ENCODE peak calls at places on chromosomes 4 and X, in eight cellular contexts. P is breast epithelium, E is NB4, C is HCT116, J is A549, B is lower leg skin, L is AG09309, Q is astrocyte of the cerebellum. R is an unnamed sample.

GRCh38 chr4:80360102-80360501 is 24.6 kb downstream of the CFAP299 start:
- DNase-seq in P (no peak), E (no peak), C (no peak), J (no peak), B (no peak), L (no peak), Q (no peak), R (no peak)

GRCh38 chr4:89134775-89135319 is 23.5 kb downstream of the TIGD2 start:
- DNase-seq in P (no peak), E (no peak), C (no peak), J (no peak), B (no peak), L (peak), Q (peak), R (peak)

GRCh38 chr4:45004847-45005565 is 278.6 kb upstream of the GNPDA2 start:
- DNase-seq in P (no peak), E (no peak), C (no peak), J (no peak), B (no peak), L (no peak), Q (peak), R (no peak)

GRCh38 chr4:89056953-89057398 is at the start of gene FAM13A:
- DNase-seq in P (peak), E (peak), C (peak), J (peak), B (peak), L (peak), Q (peak), R (peak)

GRCh38 chr4:88584471-88584900 is 7.8 kb upstream of the HERC3 start:
- DNase-seq in P (no peak), E (no peak), C (no peak), J (no peak), B (no peak), L (no peak), Q (no peak), R (no peak)

GRCh38 chrX:134026732-134027311 is 41.4 kb upstream of the GPC3 start:
- DNase-seq in P (peak), E (peak), C (peak), J (peak), B (no peak), L (no peak), Q (peak), R (no peak)

GRCh38 chr4:21885241-21885640 is 63.3 kb downstream of the KCNIP4 start:
- DNase-seq in P (no peak), E (no peak), C (no peak), J (no peak), B (no peak), L (peak), Q (no peak), R (no peak)

GRCh38 chr4:77156912-77157858 is at the start of gene CCNG2:
- DNase-seq in P (peak), E (no peak), C (no peak), J (peak), B (peak), L (peak), Q (peak), R (peak)

GRCh38 chr4:83558693-83559092 is 22.8 kb downstream of the GPAT3 start:
- DNase-seq in P (no peak), E (peak), C (no peak), J (no peak), B (no peak), L (no peak), Q (no peak), R (no peak)

GRCh38 chrX:70476934-70477733 is 32.5 kb downstream of the DLG3 start:
- DNase-seq in P (peak), E (peak), C (peak), J (peak), B (no peak), L (no peak), Q (no peak), R (no peak)

GRCh38 chrX:153934473-153935325 is at the start of gene NAA10:
- DNase-seq in P (peak), E (peak), C (no peak), J (peak), B (no peak), L (no peak), Q (peak), R (no peak)

GRCh38 chrX:31355206-31355955 is 283.5 kb upstream of the FTHL17 start:
- DNase-seq in P (no peak), E (no peak), C (no peak), J (no peak), B (no peak), L (no peak), Q (no peak), R (no peak)

GRCh38 chr4:31360786-31361185 is 640.6 kb downstream of the PCDH7 start:
- DNase-seq in P (no peak), E (no peak), C (no peak), J (no peak), B (no peak), L (peak), Q (peak), R (no peak)

GRCh38 chr4:52869196-52869595 is 7.1 kb downstream of the RASL11B start:
- DNase-seq in P (no peak), E (no peak), C (no peak), J (no peak), B (peak), L (no peak), Q (no peak), R (no peak)

GRCh38 chr4:6674500-6675149 is 19.1 kb upstream of the S100P start:
- DNase-seq in P (no peak), E (peak), C (peak), J (no peak), B (no peak), L (no peak), Q (no peak), R (no peak)

GRCh38 chr4:100306018-100306417 is 115.8 kb upstream of the DDIT4L start:
- DNase-seq in P (no peak), E (no peak), C (no peak), J (no peak), B (no peak), L (peak), Q (no peak), R (peak)

GRCh38 chr4:183347586-183347985 is 25.4 kb upstream of the CLDN24 start:
- DNase-seq in P (no peak), E (no peak), C (no peak), J (no peak), B (no peak), L (no peak), Q (no peak), R (no peak)

GRCh38 chr4:3338321-3338838 is 45.6 kb downstream of the RGS12 start:
- DNase-seq in P (peak), E (no peak), C (no peak), J (no peak), B (no peak), L (no peak), Q (no peak), R (no peak)

GRCh38 chrX:134545524-134545923 is 85.6 kb downstream of the HPRT1 start:
- DNase-seq in P (no peak), E (no peak), C (no peak), J (no peak), B (no peak), L (no peak), Q (no peak), R (no peak)

GRCh38 chrX:15579778-15580747 is 20.7 kb downstream of the ACE2 start:
- DNase-seq in P (no peak), E (no peak), C (no peak), J (no peak), B (no peak), L (no peak), Q (no peak), R (no peak)

GRCh38 chr4:27929141-27929540 is 1068.5 kb downstream of the STIM2 start:
- DNase-seq in P (no peak), E (no peak), C (no peak), J (no peak), B (no peak), L (no peak), Q (no peak), R (no peak)

GRCh38 chr4:10020871-10021676 is at the start of gene SLC2A9:
- DNase-seq in P (peak), E (peak), C (no peak), J (no peak), B (peak), L (no peak), Q (no peak), R (no peak)

GRCh38 chrX:118156254-118156952 is 39.8 kb upstream of the KLHL13 start:
- DNase-seq in P (no peak), E (no peak), C (no peak), J (no peak), B (no peak), L (no peak), Q (no peak), R (no peak)

GRCh38 chr4:147049940-147050852 is 104.5 kb upstream of the TTC29 start:
- DNase-seq in P (no peak), E (no peak), C (no peak), J (no peak), B (no peak), L (no peak), Q (no peak), R (peak)

GRCh38 chr4:148998719-148999118 is 556.5 kb upstream of the NR3C2 start:
- DNase-seq in P (no peak), E (peak), C (peak), J (no peak), B (no peak), L (no peak), Q (no peak), R (no peak)

GRCh38 chr4:151940290-151940689 is 179.5 kb upstream of the GATB start:
- DNase-seq in P (no peak), E (no peak), C (no peak), J (no peak), B (no peak), L (no peak), Q (no peak), R (no peak)

GRCh38 chrX:136627381-136627780 is 20.6 kb upstream of the CD40LG start:
- DNase-seq in P (no peak), E (no peak), C (no peak), J (no peak), B (no peak), L (no peak), Q (no peak), R (no peak)

GRCh38 chr4:8332891-8333331 is 63.4 kb downstream of the HTRA3 start:
- DNase-seq in P (peak), E (no peak), C (no peak), J (no peak), B (peak), L (no peak), Q (no peak), R (no peak)

GRCh38 chr4:151801547-151802516 is 41.0 kb upstream of the GATB start:
- DNase-seq in P (no peak), E (peak), C (peak), J (peak), B (no peak), L (no peak), Q (peak), R (no peak)

GRCh38 chrX:1519022-1519497 is 17.9 kb downstream of the P2RY8 start:
- DNase-seq in P (no peak), E (no peak), C (no peak), J (no peak), B (no peak), L (no peak), Q (no peak), R (no peak)

GRCh38 chr4:8577972-8578371 is 2.2 kb upstream of the GPR78 start:
- DNase-seq in P (no peak), E (no peak), C (no peak), J (no peak), B (no peak), L (no peak), Q (no peak), R (no peak)

GRCh38 chr4:95462946-95463345 is 85.8 kb downstream of the UNC5C start:
- DNase-seq in P (no peak), E (no peak), C (no peak), J (no peak), B (no peak), L (no peak), Q (no peak), R (no peak)

GRCh38 chr4:155071962-155072361 is 136.5 kb upstream of the NPY2R start:
- DNase-seq in P (no peak), E (no peak), C (no peak), J (no peak), B (no peak), L (no peak), Q (no peak), R (no peak)

GRCh38 chr4:144782345-144782744 is 136.4 kb downstream of the HHIP start:
- DNase-seq in P (no peak), E (no peak), C (no peak), J (no peak), B (no peak), L (no peak), Q (peak), R (no peak)

GRCh38 chr4:2285665-2286381 is 23.9 kb upstream of the MXD4 start:
- DNase-seq in P (no peak), E (no peak), C (no peak), J (no peak), B (no peak), L (no peak), Q (no peak), R (no peak)

GRCh38 chr4:168673476-168673875 is 176.6 kb downstream of the PALLD start:
- DNase-seq in P (no peak), E (no peak), C (no peak), J (no peak), B (no peak), L (no peak), Q (no peak), R (no peak)

GRCh38 chr4:109801895-109802319 is at the start of gene CFI:
- DNase-seq in P (no peak), E (no peak), C (no peak), J (no peak), B (no peak), L (peak), Q (peak), R (peak)

GRCh38 chr4:7206385-7206784 is 14.0 kb downstream of the SORCS2 start:
- DNase-seq in P (no peak), E (no peak), C (no peak), J (no peak), B (no peak), L (no peak), Q (no peak), R (peak)

GRCh38 chrX:46268429-46268828 is 276.8 kb downstream of the ZNF674 start:
- DNase-seq in P (no peak), E (peak), C (peak), J (peak), B (no peak), L (no peak), Q (no peak), R (peak)

GRCh38 chrX:38561951-38562719 is 793 bp downstream of the TSPAN7 start:
- DNase-seq in P (no peak), E (no peak), C (no peak), J (no peak), B (peak), L (no peak), Q (no peak), R (no peak)
- TF ChIP-seq CTCF in P (no peak), E (no peak), C (no peak), J (no peak), B (no peak), L (no peak), Q (no peak), R (no peak)

GRCh38 chr4:119026662-119027444 is 108.8 kb upstream of the MYOZ2 start:
- DNase-seq in P (no peak), E (peak), C (no peak), J (peak), B (no peak), L (no peak), Q (no peak), R (no peak)
- H3K4me3 ChIP-seq in P (peak), E (no peak), C (no peak), J (peak), B (peak), L (no peak), Q (no peak), R (no peak)

GRCh38 chrX:123739474-123739873 is 6.6 kb upstream of the THOC2 start:
- DNase-seq in P (no peak), E (no peak), C (no peak), J (no peak), B (no peak), L (no peak), Q (no peak), R (no peak)

GRCh38 chrX:123742440-123742839 is 9.6 kb upstream of the THOC2 start:
- DNase-seq in P (no peak), E (no peak), C (no peak), J (no peak), B (no peak), L (no peak), Q (no peak), R (no peak)

GRCh38 chrX:123736333-123736921 is 3.6 kb upstream of the THOC2 start:
- DNase-seq in P (no peak), E (no peak), C (no peak), J (no peak), B (no peak), L (peak), Q (no peak), R (no peak)

GRCh38 chrX:123740006-123740405 is 7.2 kb upstream of the THOC2 start:
- DNase-seq in P (no peak), E (no peak), C (no peak), J (peak), B (no peak), L (no peak), Q (no peak), R (no peak)

GRCh38 chrX:123738378-123738955 is 5.6 kb upstream of the THOC2 start:
- DNase-seq in P (no peak), E (no peak), C (no peak), J (no peak), B (no peak), L (no peak), Q (no peak), R (no peak)
- TF ChIP-seq CTCF in P (no peak), E (no peak), C (no peak), J (no peak), B (no peak), L (no peak), Q (peak), R (no peak)

GRCh38 chrX:120309873-120310730 is 1.2 kb downstream of the TMEM255A start:
- DNase-seq in P (no peak), E (peak), C (no peak), J (peak), B (no peak), L (no peak), Q (no peak), R (no peak)

GRCh38 chrX:120311632-120312000 is 355 bp upstream of the TMEM255A start:
- DNase-seq in P (no peak), E (no peak), C (no peak), J (no peak), B (no peak), L (no peak), Q (no peak), R (no peak)

GRCh38 chrX:120308959-120309872 is 2.0 kb downstream of the TMEM255A start:
- DNase-seq in P (peak), E (peak), C (peak), J (peak), B (peak), L (no peak), Q (peak), R (peak)

GRCh38 chrX:120308558-120308957 is 2.7 kb downstream of the TMEM255A start:
- DNase-seq in P (no peak), E (no peak), C (no peak), J (no peak), B (no peak), L (no peak), Q (no peak), R (no peak)

DNA sequence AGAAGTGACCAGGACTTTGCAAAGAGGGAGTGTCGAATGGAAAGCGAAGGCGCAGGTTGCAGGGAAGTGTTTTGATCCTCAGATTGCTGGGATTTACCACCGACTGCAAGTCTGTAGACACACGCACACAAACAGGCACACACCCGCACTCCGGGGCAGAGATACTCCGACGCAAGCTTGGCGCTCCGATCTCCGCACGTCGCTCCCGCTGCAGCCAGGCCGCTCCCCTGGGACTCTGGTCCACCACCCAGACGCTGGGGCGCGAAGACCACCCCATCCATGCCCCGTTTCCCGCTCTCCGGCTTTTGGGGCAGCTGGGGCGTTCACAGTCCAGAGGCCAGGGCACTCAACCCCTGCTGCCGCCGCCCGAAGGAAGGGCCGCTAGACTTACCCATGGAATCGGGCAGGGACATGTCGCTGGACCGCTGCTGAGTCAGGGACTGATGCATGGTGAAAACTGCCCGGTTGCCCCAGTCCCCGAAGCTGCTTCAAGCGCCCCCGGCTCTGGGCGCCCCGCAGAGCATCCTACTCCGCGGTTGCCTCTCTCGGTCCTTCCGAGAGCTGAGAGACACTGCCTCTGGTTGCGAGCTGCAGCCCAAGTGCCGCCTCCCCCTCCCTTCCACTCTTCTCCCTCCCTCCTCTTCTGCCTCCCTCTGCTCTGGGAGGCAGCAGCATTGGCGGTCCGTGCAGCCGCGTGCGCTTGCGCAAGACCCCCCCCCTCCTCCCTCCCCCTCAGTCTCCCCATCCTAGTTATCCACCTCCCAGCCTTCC is at the start of gene TMEM255A:
- DNase-seq in P (no peak), E (peak), C (no peak), J (no peak), B (peak), L (no peak), Q (no peak), R (no peak)
- H3K4me3 ChIP-seq in P (peak), E (no peak), C (no peak), J (peak), B (no peak), L (peak), Q (peak), R (peak)

GRCh38 chrX:103488332-103488731 is 31.0 kb downstream of the RAB40A start:
- DNase-seq in P (no peak), E (peak), C (peak), J (peak), B (no peak), L (no peak), Q (no peak), R (no peak)
- TF ChIP-seq CTCF in P (peak), E (peak), C (peak), J (peak), B (no peak), L (peak), Q (peak), R (peak)

R was measured in retinal pigment epithelial cell.